ENCODE peak calls at places on chromosomes 1 and 21, in eight cellular contexts. One of them, this sample, is unnamed. For H3K27me3, the result is how much of the 10 kb centered on the place peaks cover.

GRCh38 chr1:41735587-41736290 is 183.0 kb downstream of the HIVEP3 start:
- DNase-seq in K562: no peak
- DNase-seq in GM12878: no peak
- DNase-seq in HCT116: no peak
- DNase-seq in GM23338: no peak
- DNase-seq in HL-60: no peak
- DNase-seq in HepG2: no peak
- DNase-seq in SK-N-SH: no peak
- DNase-seq in this sample: no peak

GRCh38 chr1:12669529-12670068 is 25.7 kb downstream of the AADACL4 start:
- DNase-seq in K562: no peak
- DNase-seq in GM12878: no peak
- DNase-seq in HCT116: no peak
- DNase-seq in GM23338: no peak
- DNase-seq in HL-60: no peak
- DNase-seq in HepG2: no peak
- DNase-seq in SK-N-SH: no peak
- DNase-seq in this sample: no peak

GRCh38 chr1:44826375-44827196 is 16.5 kb downstream of the PTCH2 start:
- DNase-seq in K562: peak
- DNase-seq in GM12878: no peak
- DNase-seq in HCT116: no peak
- DNase-seq in GM23338: no peak
- DNase-seq in HL-60: peak
- DNase-seq in HepG2: peak
- DNase-seq in SK-N-SH: peak
- DNase-seq in this sample: no peak

GRCh38 chr1:17437260-17438175 is 2.0 kb downstream of the RCC2 start:
- DNase-seq in K562: peak
- DNase-seq in GM12878: no peak
- DNase-seq in HCT116: no peak
- DNase-seq in GM23338: peak
- DNase-seq in HL-60: no peak
- DNase-seq in HepG2: no peak
- DNase-seq in SK-N-SH: peak
- DNase-seq in this sample: no peak

GRCh38 chr1:116448785-116449385 is 75.8 kb downstream of the ATP1A1 start:
- DNase-seq in K562: no peak
- DNase-seq in GM12878: no peak
- DNase-seq in HCT116: no peak
- DNase-seq in GM23338: no peak
- DNase-seq in HL-60: no peak
- DNase-seq in HepG2: peak
- DNase-seq in SK-N-SH: no peak
- DNase-seq in this sample: no peak

GRCh38 chr1:184804220-184804619 is 49.6 kb upstream of the EDEM3 start:
- DNase-seq in K562: no peak
- DNase-seq in GM12878: no peak
- DNase-seq in HCT116: no peak
- DNase-seq in GM23338: no peak
- DNase-seq in HL-60: no peak
- DNase-seq in HepG2: no peak
- DNase-seq in SK-N-SH: no peak
- DNase-seq in this sample: no peak

GRCh38 chr1:157111396-157112165 is 12.0 kb upstream of the ETV3L start:
- DNase-seq in K562: no peak
- DNase-seq in GM12878: no peak
- DNase-seq in HCT116: no peak
- DNase-seq in GM23338: peak
- DNase-seq in HL-60: no peak
- DNase-seq in HepG2: no peak
- DNase-seq in SK-N-SH: no peak
- DNase-seq in this sample: no peak

GRCh38 chr1:42152119-42152518 is 1.1 kb upstream of the GUCA2B start:
- DNase-seq in K562: no peak
- DNase-seq in GM12878: no peak
- DNase-seq in HCT116: no peak
- DNase-seq in GM23338: no peak
- DNase-seq in HL-60: no peak
- DNase-seq in HepG2: no peak
- DNase-seq in SK-N-SH: no peak
- DNase-seq in this sample: no peak

GRCh38 chr21:15421947-15422346 is 307.8 kb upstream of the USP25 start:
- DNase-seq in K562: no peak
- DNase-seq in GM12878: no peak
- DNase-seq in HCT116: no peak
- DNase-seq in GM23338: no peak
- DNase-seq in HL-60: no peak
- DNase-seq in HepG2: no peak
- DNase-seq in SK-N-SH: no peak
- DNase-seq in this sample: no peak

GRCh38 chr1:93171549-93172050 is 8.6 kb downstream of the TMED5 start:
- DNase-seq in K562: no peak
- DNase-seq in GM12878: no peak
- DNase-seq in HCT116: no peak
- DNase-seq in GM23338: no peak
- DNase-seq in HL-60: no peak
- DNase-seq in HepG2: no peak
- DNase-seq in SK-N-SH: no peak
- DNase-seq in this sample: no peak
- TF ChIP-seq REST in K562: no peak
- TF ChIP-seq REST in GM12878: no peak
- TF ChIP-seq REST in HCT116: no peak
- TF ChIP-seq REST in GM23338: no peak
- TF ChIP-seq REST in HL-60: no peak
- TF ChIP-seq REST in HepG2: no peak
- TF ChIP-seq REST in SK-N-SH: no peak
- TF ChIP-seq REST in this sample: no peak

GRCh38 chr1:226550671-226551041 is 2.1 kb downstream of the STUM start:
- DNase-seq in K562: no peak
- DNase-seq in GM12878: no peak
- DNase-seq in HCT116: no peak
- DNase-seq in GM23338: no peak
- DNase-seq in HL-60: no peak
- DNase-seq in HepG2: no peak
- DNase-seq in SK-N-SH: no peak
- DNase-seq in this sample: no peak
- H3K27me3 ChIP-seq in K562: half or more
- H3K27me3 ChIP-seq in GM12878: under half
- H3K27me3 ChIP-seq in HCT116: under half
- H3K27me3 ChIP-seq in GM23338: half or more
- H3K27me3 ChIP-seq in HL-60: half or more
- H3K27me3 ChIP-seq in HepG2: under half
- H3K27me3 ChIP-seq in SK-N-SH: under half
- H3K27me3 ChIP-seq in this sample: under half

GRCh38 chr1:155892801-155893200 is 18.3 kb downstream of the RIT1 start:
- DNase-seq in K562: no peak
- DNase-seq in GM12878: no peak
- DNase-seq in HCT116: peak
- DNase-seq in GM23338: no peak
- DNase-seq in HL-60: no peak
- DNase-seq in HepG2: no peak
- DNase-seq in SK-N-SH: no peak
- DNase-seq in this sample: peak

GRCh38 chr1:155889566-155889965 is 21.6 kb downstream of the RIT1 start:
- DNase-seq in K562: no peak
- DNase-seq in GM12878: no peak
- DNase-seq in HCT116: no peak
- DNase-seq in GM23338: no peak
- DNase-seq in HL-60: no peak
- DNase-seq in HepG2: no peak
- DNase-seq in SK-N-SH: no peak
- DNase-seq in this sample: no peak

GRCh38 chr1:155893389-155894142 is 17.6 kb downstream of the RIT1 start:
- DNase-seq in K562: no peak
- DNase-seq in GM12878: no peak
- DNase-seq in HCT116: peak
- DNase-seq in GM23338: no peak
- DNase-seq in HL-60: no peak
- DNase-seq in HepG2: peak
- DNase-seq in SK-N-SH: no peak
- DNase-seq in this sample: peak

GRCh38 chr1:155888481-155888880 is 22.7 kb downstream of the RIT1 start:
- DNase-seq in K562: no peak
- DNase-seq in GM12878: no peak
- DNase-seq in HCT116: no peak
- DNase-seq in GM23338: no peak
- DNase-seq in HL-60: no peak
- DNase-seq in HepG2: no peak
- DNase-seq in SK-N-SH: no peak
- DNase-seq in this sample: no peak

GRCh38 chr1:155890251-155890650 is 20.9 kb downstream of the RIT1 start:
- DNase-seq in K562: no peak
- DNase-seq in GM12878: no peak
- DNase-seq in HCT116: no peak
- DNase-seq in GM23338: no peak
- DNase-seq in HL-60: no peak
- DNase-seq in HepG2: no peak
- DNase-seq in SK-N-SH: no peak
- DNase-seq in this sample: no peak
- H3K27ac ChIP-seq in K562: no peak
- H3K27ac ChIP-seq in GM12878: no peak
- H3K27ac ChIP-seq in HCT116: no peak
- H3K27ac ChIP-seq in GM23338: no peak
- H3K27ac ChIP-seq in HL-60: no peak
- H3K27ac ChIP-seq in HepG2: no peak
- H3K27ac ChIP-seq in SK-N-SH: peak
- H3K27ac ChIP-seq in this sample: no peak

DNA sequence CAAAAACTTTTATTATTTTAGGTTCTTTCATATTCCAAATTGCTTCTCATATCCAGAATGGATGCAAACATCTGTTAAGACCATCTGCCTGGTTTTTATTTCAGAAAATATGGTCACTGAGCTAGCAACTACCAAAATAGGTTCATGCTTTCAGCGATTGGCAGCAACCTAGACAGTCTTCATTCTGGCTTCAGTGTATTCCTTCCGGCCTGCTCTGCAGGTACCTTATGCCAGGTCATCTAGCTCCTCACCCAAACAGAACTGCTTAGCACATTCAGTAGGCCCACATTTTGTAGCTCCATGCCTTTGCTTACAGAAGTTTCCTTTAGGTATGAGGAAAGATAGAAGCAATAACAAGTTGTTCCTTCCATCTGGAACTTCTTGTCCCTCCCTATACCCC is 59.0 kb upstream of the CACYBP start:
- DNase-seq in K562: no peak
- DNase-seq in GM12878: no peak
- DNase-seq in HCT116: no peak
- DNase-seq in GM23338: no peak
- DNase-seq in HL-60: no peak
- DNase-seq in HepG2: no peak
- DNase-seq in SK-N-SH: no peak
- DNase-seq in this sample: no peak
- TF ChIP-seq REST in K562: no peak
- TF ChIP-seq REST in GM12878: no peak
- TF ChIP-seq REST in HCT116: no peak
- TF ChIP-seq REST in GM23338: no peak
- TF ChIP-seq REST in HL-60: no peak
- TF ChIP-seq REST in HepG2: no peak
- TF ChIP-seq REST in SK-N-SH: no peak
- TF ChIP-seq REST in this sample: no peak

GRCh38 chr1:201063190-201063544 is 39.7 kb upstream of the KIF21B start:
- DNase-seq in K562: no peak
- DNase-seq in GM12878: no peak
- DNase-seq in HCT116: no peak
- DNase-seq in GM23338: no peak
- DNase-seq in HL-60: no peak
- DNase-seq in HepG2: peak
- DNase-seq in SK-N-SH: no peak
- DNase-seq in this sample: no peak
- H3K27me3 ChIP-seq in K562: half or more
- H3K27me3 ChIP-seq in GM12878: under half
- H3K27me3 ChIP-seq in HCT116: under half
- H3K27me3 ChIP-seq in GM23338: under half
- H3K27me3 ChIP-seq in HL-60: under half
- H3K27me3 ChIP-seq in HepG2: under half
- H3K27me3 ChIP-seq in SK-N-SH: under half
- H3K27me3 ChIP-seq in this sample: under half

GRCh38 chr21:42222386-42222785 is 3.4 kb downstream of the ABCG1 start:
- DNase-seq in K562: no peak
- DNase-seq in GM12878: no peak
- DNase-seq in HCT116: no peak
- DNase-seq in GM23338: no peak
- DNase-seq in HL-60: no peak
- DNase-seq in HepG2: no peak
- DNase-seq in SK-N-SH: no peak
- DNase-seq in this sample: no peak
- H3K27ac ChIP-seq in K562: no peak
- H3K27ac ChIP-seq in GM12878: no peak
- H3K27ac ChIP-seq in HCT116: no peak
- H3K27ac ChIP-seq in GM23338: no peak
- H3K27ac ChIP-seq in HL-60: no peak
- H3K27ac ChIP-seq in HepG2: no peak
- H3K27ac ChIP-seq in SK-N-SH: no peak
- H3K27ac ChIP-seq in this sample: no peak

GRCh38 chr1:211675230-211676105 is at the start of gene NEK2:
- DNase-seq in K562: peak
- DNase-seq in GM12878: peak
- DNase-seq in HCT116: peak
- DNase-seq in GM23338: peak
- DNase-seq in HL-60: peak
- DNase-seq in HepG2: peak
- DNase-seq in SK-N-SH: peak
- DNase-seq in this sample: peak
- TF ChIP-seq REST in K562: no peak
- TF ChIP-seq REST in GM12878: no peak
- TF ChIP-seq REST in HCT116: no peak
- TF ChIP-seq REST in GM23338: no peak
- TF ChIP-seq REST in HL-60: no peak
- TF ChIP-seq REST in HepG2: no peak
- TF ChIP-seq REST in SK-N-SH: no peak
- TF ChIP-seq REST in this sample: no peak

This sample was measured in Panc1.